ENCODE peak calls at places on chromosomes 6 and 20, in five cellular contexts. One of them, this sample, is unnamed.

GRCh38 chr6:32819729-32820128 is 2.9 kb upstream of the HLA-DOB start:
- DNase-seq in HCEC 1CT: peak
- DNase-seq in astrocyte of the hippocampus: peak
- DNase-seq in ELF-1: peak
- DNase-seq in WTC11: no peak
- DNase-seq in this sample: no peak

GRCh38 chr20:51012357-51012756 is 10.6 kb downstream of the KCNG1 start:
- DNase-seq in HCEC 1CT: no peak
- DNase-seq in astrocyte of the hippocampus: no peak
- DNase-seq in ELF-1: no peak
- DNase-seq in WTC11: no peak
- DNase-seq in this sample: no peak

GRCh38 chr20:22805219-22805618 is 220.8 kb upstream of the FOXA2 start:
- DNase-seq in HCEC 1CT: no peak
- DNase-seq in astrocyte of the hippocampus: peak
- DNase-seq in ELF-1: peak
- DNase-seq in WTC11: peak
- DNase-seq in this sample: peak

GRCh38 chr6:116144590-116144989 is 18.7 kb upstream of the COL10A1 start:
- DNase-seq in HCEC 1CT: peak
- DNase-seq in astrocyte of the hippocampus: peak
- DNase-seq in ELF-1: no peak
- DNase-seq in WTC11: no peak
- DNase-seq in this sample: no peak

GRCh38 chr6:27478141-27478705 is 5.3 kb upstream of the ZNF184 start:
- DNase-seq in HCEC 1CT: peak
- DNase-seq in astrocyte of the hippocampus: no peak
- DNase-seq in ELF-1: no peak
- DNase-seq in WTC11: no peak
- DNase-seq in this sample: no peak

GRCh38 chr20:62505337-62506045 is 29.7 kb upstream of the GATA5 start:
- DNase-seq in HCEC 1CT: no peak
- DNase-seq in astrocyte of the hippocampus: no peak
- DNase-seq in ELF-1: no peak
- DNase-seq in WTC11: no peak
- DNase-seq in this sample: no peak

GRCh38 chr6:90233994-90234393 is 62.6 kb downstream of the BACH2 start:
- DNase-seq in HCEC 1CT: no peak
- DNase-seq in astrocyte of the hippocampus: no peak
- DNase-seq in ELF-1: no peak
- DNase-seq in WTC11: no peak
- DNase-seq in this sample: peak

GRCh38 chr20:20010639-20011500 is 6.3 kb upstream of the NAA20 start:
- DNase-seq in HCEC 1CT: peak
- DNase-seq in astrocyte of the hippocampus: peak
- DNase-seq in ELF-1: no peak
- DNase-seq in WTC11: no peak
- DNase-seq in this sample: no peak

GRCh38 chr6:113328886-113329381 is 528.2 kb upstream of the MARCKS start:
- DNase-seq in HCEC 1CT: no peak
- DNase-seq in astrocyte of the hippocampus: peak
- DNase-seq in ELF-1: no peak
- DNase-seq in WTC11: no peak
- DNase-seq in this sample: no peak

GRCh38 chr6:16229710-16230109 is 8.7 kb upstream of the GMPR start:
- DNase-seq in HCEC 1CT: no peak
- DNase-seq in astrocyte of the hippocampus: no peak
- DNase-seq in ELF-1: peak
- DNase-seq in WTC11: no peak
- DNase-seq in this sample: no peak

GRCh38 chr6:32980488-32981038 is 12.2 kb downstream of the BRD2 start:
- DNase-seq in HCEC 1CT: no peak
- DNase-seq in astrocyte of the hippocampus: no peak
- DNase-seq in ELF-1: no peak
- DNase-seq in WTC11: no peak
- DNase-seq in this sample: no peak

GRCh38 chr6:50330963-50331362 is 281.2 kb upstream of the DEFB112 start:
- DNase-seq in HCEC 1CT: no peak
- DNase-seq in astrocyte of the hippocampus: no peak
- DNase-seq in ELF-1: no peak
- DNase-seq in WTC11: no peak
- DNase-seq in this sample: no peak

GRCh38 chr6:111105578-111105977 is 18.3 kb downstream of the SLC16A10 start:
- DNase-seq in HCEC 1CT: peak
- DNase-seq in astrocyte of the hippocampus: peak
- DNase-seq in ELF-1: no peak
- DNase-seq in WTC11: no peak
- DNase-seq in this sample: no peak

GRCh38 chr20:38343107-38343797 is 3.0 kb upstream of the LBP start:
- DNase-seq in HCEC 1CT: peak
- DNase-seq in astrocyte of the hippocampus: no peak
- DNase-seq in ELF-1: peak
- DNase-seq in WTC11: no peak
- DNase-seq in this sample: no peak

GRCh38 chr6:127880452-127880851 is 20.4 kb downstream of the THEMIS start:
- DNase-seq in HCEC 1CT: no peak
- DNase-seq in astrocyte of the hippocampus: no peak
- DNase-seq in ELF-1: no peak
- DNase-seq in WTC11: no peak
- DNase-seq in this sample: no peak

GRCh38 chr6:39388526-39389371 is 66.2 kb upstream of the KCNK16 start:
- DNase-seq in HCEC 1CT: no peak
- DNase-seq in astrocyte of the hippocampus: no peak
- DNase-seq in ELF-1: no peak
- DNase-seq in WTC11: no peak
- DNase-seq in this sample: no peak

GRCh38 chr6:14707971-14708465 is 537.9 kb upstream of the JARID2 start:
- DNase-seq in HCEC 1CT: no peak
- DNase-seq in astrocyte of the hippocampus: no peak
- DNase-seq in ELF-1: no peak
- DNase-seq in WTC11: no peak
- DNase-seq in this sample: no peak

GRCh38 chr6:105452924-105453756 is 50.3 kb upstream of the PREP start:
- DNase-seq in HCEC 1CT: no peak
- DNase-seq in astrocyte of the hippocampus: peak
- DNase-seq in ELF-1: no peak
- DNase-seq in WTC11: no peak
- DNase-seq in this sample: peak

GRCh38 chr6:422423-423061 is 31.0 kb downstream of the IRF4 start:
- DNase-seq in HCEC 1CT: peak
- DNase-seq in astrocyte of the hippocampus: peak
- DNase-seq in ELF-1: no peak
- DNase-seq in WTC11: no peak
- DNase-seq in this sample: no peak

GRCh38 chr6:143549630-143550268 is 38.2 kb upstream of the FUCA2 start:
- DNase-seq in HCEC 1CT: no peak
- DNase-seq in astrocyte of the hippocampus: peak
- DNase-seq in ELF-1: no peak
- DNase-seq in WTC11: no peak
- DNase-seq in this sample: no peak

GRCh38 chr20:37343212-37343993 is 2.5 kb upstream of the SRC start:
- DNase-seq in HCEC 1CT: no peak
- DNase-seq in astrocyte of the hippocampus: no peak
- DNase-seq in ELF-1: no peak
- DNase-seq in WTC11: no peak
- DNase-seq in this sample: peak

GRCh38 chr6:129890701-129891100 is 29.6 kb upstream of the TMEM244 start:
- DNase-seq in HCEC 1CT: peak
- DNase-seq in astrocyte of the hippocampus: no peak
- DNase-seq in ELF-1: no peak
- DNase-seq in WTC11: no peak
- DNase-seq in this sample: no peak

GRCh38 chr20:63733117-63733516 is 3.3 kb upstream of the LIME1 start:
- DNase-seq in HCEC 1CT: no peak
- DNase-seq in astrocyte of the hippocampus: no peak
- DNase-seq in ELF-1: no peak
- DNase-seq in WTC11: no peak
- DNase-seq in this sample: no peak

GRCh38 chr6:139230421-139230840 is 61.4 kb downstream of the TXLNB start:
- DNase-seq in HCEC 1CT: peak
- DNase-seq in astrocyte of the hippocampus: peak
- DNase-seq in ELF-1: no peak
- DNase-seq in WTC11: no peak
- DNase-seq in this sample: no peak

GRCh38 chr6:168093634-168094033 is 14.6 kb upstream of the FRMD1 start:
- DNase-seq in HCEC 1CT: no peak
- DNase-seq in astrocyte of the hippocampus: no peak
- DNase-seq in ELF-1: no peak
- DNase-seq in WTC11: no peak
- DNase-seq in this sample: no peak

GRCh38 chr6:170096191-170096802 is 194.6 kb downstream of the DLL1 start:
- DNase-seq in HCEC 1CT: no peak
- DNase-seq in astrocyte of the hippocampus: no peak
- DNase-seq in ELF-1: peak
- DNase-seq in WTC11: peak
- DNase-seq in this sample: no peak

GRCh38 chr20:43017241-43018030 is 172.3 kb downstream of the PTPRT start:
- DNase-seq in HCEC 1CT: no peak
- DNase-seq in astrocyte of the hippocampus: no peak
- DNase-seq in ELF-1: no peak
- DNase-seq in WTC11: no peak
- DNase-seq in this sample: no peak

GRCh38 chr6:98747960-98748359 is 86.4 kb upstream of the POU3F2 start:
- DNase-seq in HCEC 1CT: no peak
- DNase-seq in astrocyte of the hippocampus: no peak
- DNase-seq in ELF-1: no peak
- DNase-seq in WTC11: no peak
- DNase-seq in this sample: no peak

GRCh38 chr6:112903361-112903760 is 556.2 kb downstream of the RFPL4B start:
- DNase-seq in HCEC 1CT: no peak
- DNase-seq in astrocyte of the hippocampus: no peak
- DNase-seq in ELF-1: no peak
- DNase-seq in WTC11: no peak
- DNase-seq in this sample: no peak

GRCh38 chr6:43913388-43914271 is 143.6 kb downstream of the VEGFA start:
- DNase-seq in HCEC 1CT: peak
- DNase-seq in astrocyte of the hippocampus: no peak
- DNase-seq in ELF-1: no peak
- DNase-seq in WTC11: no peak
- DNase-seq in this sample: no peak

GRCh38 chr6:79070206-79070825 is 7.7 kb downstream of the PHIP start:
- DNase-seq in HCEC 1CT: no peak
- DNase-seq in astrocyte of the hippocampus: peak
- DNase-seq in ELF-1: no peak
- DNase-seq in WTC11: no peak
- DNase-seq in this sample: no peak

GRCh38 chr20:14235355-14235754 is 102.1 kb downstream of the FLRT3 start:
- DNase-seq in HCEC 1CT: peak
- DNase-seq in astrocyte of the hippocampus: peak
- DNase-seq in ELF-1: no peak
- DNase-seq in WTC11: no peak
- DNase-seq in this sample: no peak

GRCh38 chr6:116003668-116004067 is 57.0 kb downstream of the FRK start:
- DNase-seq in HCEC 1CT: no peak
- DNase-seq in astrocyte of the hippocampus: no peak
- DNase-seq in ELF-1: no peak
- DNase-seq in WTC11: no peak
- DNase-seq in this sample: no peak

GRCh38 chr6:89034586-89035251 is 45.8 kb upstream of the PNRC1 start:
- DNase-seq in HCEC 1CT: peak
- DNase-seq in astrocyte of the hippocampus: peak
- DNase-seq in ELF-1: no peak
- DNase-seq in WTC11: no peak
- DNase-seq in this sample: no peak

GRCh38 chr20:19661717-19662637 is 96.1 kb upstream of the RIN2 start:
- DNase-seq in HCEC 1CT: peak
- DNase-seq in astrocyte of the hippocampus: peak
- DNase-seq in ELF-1: peak
- DNase-seq in WTC11: peak
- DNase-seq in this sample: peak

GRCh38 chr6:15317934-15318902 is 72.3 kb downstream of the JARID2 start:
- DNase-seq in HCEC 1CT: no peak
- DNase-seq in astrocyte of the hippocampus: peak
- DNase-seq in ELF-1: no peak
- DNase-seq in WTC11: no peak
- DNase-seq in this sample: no peak

GRCh38 chr6:170211404-170212025 is 79.4 kb downstream of the DLL1 start:
- DNase-seq in HCEC 1CT: no peak
- DNase-seq in astrocyte of the hippocampus: no peak
- DNase-seq in ELF-1: no peak
- DNase-seq in WTC11: no peak
- DNase-seq in this sample: no peak

GRCh38 chr6:113089056-113089455 is 741.9 kb downstream of the RFPL4B start:
- DNase-seq in HCEC 1CT: no peak
- DNase-seq in astrocyte of the hippocampus: no peak
- DNase-seq in ELF-1: peak
- DNase-seq in WTC11: peak
- DNase-seq in this sample: no peak

GRCh38 chr20:34045294-34045693 is 51.6 kb downstream of the RALY start:
- DNase-seq in HCEC 1CT: no peak
- DNase-seq in astrocyte of the hippocampus: no peak
- DNase-seq in ELF-1: no peak
- DNase-seq in WTC11: no peak
- DNase-seq in this sample: no peak

This sample was measured in DND-41.